ENCODE peak calls at places on chromosomes 3 and 15, in four cellular contexts. N, Z, G and A are unnamed samples.

GRCh38 chr15:73927003-73927475 is 777 bp downstream of the LOXL1 start:
- DNase-seq in G (no peak), N (peak), Z (no peak), A (no peak)

GRCh38 chr3:128814514-128815317 is 64.7 kb upstream of the ACAD9 start:
- DNase-seq in N (no peak), Z (no peak), G (no peak), A (no peak)

GRCh38 chr15:98774756-98775497 is 126.6 kb downstream of the IGF1R start:
- DNase-seq in N (no peak), G (peak), Z (no peak), A (no peak)

GRCh38 chr3:107268461-107268860 is 108.8 kb upstream of the CCDC54 start:
- DNase-seq in N (no peak), G (no peak), Z (no peak), A (no peak)

GRCh38 chr3:70000563-70001081 is 1.1 kb downstream of the SAMMSON start:
- DNase-seq in Z (peak), G (no peak), N (no peak), A (no peak)

GRCh38 chr3:153287017-153287416 is 125.0 kb downstream of the RAP2B start:
- DNase-seq in Z (no peak), N (no peak), G (no peak), A (no peak)

GRCh38 chr3:99892332-99892731 is 74.7 kb downstream of the CMSS1 start:
- DNase-seq in Z (no peak), N (no peak), G (no peak), A (no peak)

GRCh38 chr3:32082727-32083126 is 23.7 kb upstream of the GPD1L start:
- DNase-seq in N (no peak), Z (no peak), G (no peak), A (no peak)

GRCh38 chr3:69893274-69893673 is 106.3 kb upstream of the SAMMSON start:
- DNase-seq in G (no peak), N (no peak), Z (no peak), A (no peak)

GRCh38 chr15:34620814-34621213 is 37.4 kb upstream of the GOLGA8B start:
- DNase-seq in Z (no peak), N (no peak), G (no peak), A (no peak)

GRCh38 chr3:101722394-101723173 is 1.8 kb upstream of the CEP97 start:
- DNase-seq in N (no peak), Z (no peak), G (no peak), A (peak)

GRCh38 chr3:14925729-14926591 is 21.4 kb upstream of the NR2C2 start:
- DNase-seq in N (peak), G (peak), Z (peak), A (no peak)

GRCh38 chr3:125202197-125202596 is 10.4 kb downstream of the SLC12A8 start:
- DNase-seq in G (no peak), Z (peak), N (no peak), A (no peak)

GRCh38 chr3:97872209-97873042 is 50.6 kb downstream of the CRYBG3 start:
- DNase-seq in Z (no peak), G (no peak), N (no peak), A (no peak)
- TF ChIP-seq ZNF274 in Z (no peak), G (no peak), N (no peak), A (no peak)

GRCh38 chr3:194730369-194730768 is 44.7 kb downstream of the FAM43A start:
- DNase-seq in G (no peak), Z (no peak), N (no peak), A (no peak)
- TF ChIP-seq CEBPB in G (no peak), Z (no peak), N (no peak), A (no peak)

GRCh38 chr3:197912770-197913476 is 37.1 kb upstream of the RPL35A start:
- DNase-seq in N (no peak), Z (no peak), G (no peak), A (no peak)
- TF ChIP-seq CREB1 in N (no peak), Z (no peak), G (no peak), A (no peak)

GRCh38 chr3:34263014-34263714 is 464.7 kb downstream of the PDCD6IP start:
- DNase-seq in N (no peak), Z (no peak), G (no peak), A (no peak)

GRCh38 chr3:34256791-34257190 is 458.4 kb downstream of the PDCD6IP start:
- DNase-seq in Z (no peak), N (no peak), G (no peak), A (no peak)

GRCh38 chr3:34258271-34259015 is 460.0 kb downstream of the PDCD6IP start:
- DNase-seq in G (no peak), Z (no peak), N (no peak), A (no peak)

GRCh38 chr3:34260991-34261365 is 462.5 kb downstream of the PDCD6IP start:
- DNase-seq in G (no peak), N (no peak), Z (no peak), A (no peak)

GRCh38 chr3:34260266-34260990 is 462.0 kb downstream of the PDCD6IP start:
- DNase-seq in N (peak), Z (peak), G (peak), A (no peak)
- TF ChIP-seq ZNF274 in N (no peak), Z (no peak), G (no peak), A (no peak)

DNA sequence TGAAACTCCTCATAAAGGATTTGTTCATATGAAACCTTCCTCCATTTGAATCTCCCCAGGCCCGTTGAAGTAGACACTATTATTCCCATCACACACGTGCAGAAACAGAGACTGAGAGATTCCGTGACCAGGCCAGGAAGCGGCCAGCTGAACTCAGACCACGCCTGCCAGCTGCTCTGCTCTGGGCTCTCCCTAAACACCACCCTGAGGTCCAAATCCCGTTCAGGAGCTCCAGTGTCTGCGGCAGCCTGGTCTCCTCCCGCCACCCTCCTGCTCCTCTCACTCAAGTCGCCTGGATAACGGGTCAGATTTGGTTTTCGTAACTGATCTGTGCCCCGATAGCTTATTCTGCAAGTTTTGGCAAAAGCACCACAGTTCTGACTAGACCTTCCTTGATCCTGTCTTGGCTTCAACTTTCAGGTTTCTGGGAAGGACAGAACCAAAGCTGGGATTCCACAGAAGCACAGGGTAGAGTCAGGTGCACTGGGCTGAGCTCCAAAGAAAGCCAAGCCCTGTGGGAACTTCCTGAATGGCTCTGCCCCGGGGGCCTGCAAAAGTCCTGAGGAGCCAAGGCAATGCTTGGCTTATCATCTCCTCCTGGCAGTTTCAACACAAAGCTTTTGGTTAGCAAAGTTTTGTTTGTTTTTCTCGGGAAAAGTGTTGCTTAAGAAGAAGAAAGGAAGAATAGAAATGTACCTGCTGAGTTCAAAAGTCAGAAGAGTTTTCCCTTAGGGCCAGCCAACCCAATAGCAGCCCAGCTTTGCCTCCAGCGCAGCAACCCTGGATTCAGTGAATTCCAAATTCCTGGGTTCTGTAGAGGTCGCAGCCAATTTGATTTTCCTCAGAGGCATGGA is 53.8 kb upstream of the SNRPA1 start:
- DNase-seq in N (no peak), G (no peak), Z (no peak), A (no peak)
- TF ChIP-seq CEBPB in N (no peak), G (no peak), Z (no peak), A (no peak)

GRCh38 chr15:62732078-62732477 is 310.5 kb upstream of the TPM1 start:
- DNase-seq in N (no peak), Z (no peak), G (no peak), A (no peak)

GRCh38 chr15:62734706-62735105 is 307.8 kb upstream of the TPM1 start:
- DNase-seq in Z (no peak), G (no peak), N (no peak), A (no peak)

GRCh38 chr15:62727501-62727900 is 315.0 kb upstream of the TPM1 start:
- DNase-seq in G (no peak), Z (no peak), N (no peak), A (no peak)

GRCh38 chr15:62726461-62726860 is 316.1 kb upstream of the TPM1 start:
- DNase-seq in G (no peak), Z (no peak), N (no peak), A (no peak)

DNA sequence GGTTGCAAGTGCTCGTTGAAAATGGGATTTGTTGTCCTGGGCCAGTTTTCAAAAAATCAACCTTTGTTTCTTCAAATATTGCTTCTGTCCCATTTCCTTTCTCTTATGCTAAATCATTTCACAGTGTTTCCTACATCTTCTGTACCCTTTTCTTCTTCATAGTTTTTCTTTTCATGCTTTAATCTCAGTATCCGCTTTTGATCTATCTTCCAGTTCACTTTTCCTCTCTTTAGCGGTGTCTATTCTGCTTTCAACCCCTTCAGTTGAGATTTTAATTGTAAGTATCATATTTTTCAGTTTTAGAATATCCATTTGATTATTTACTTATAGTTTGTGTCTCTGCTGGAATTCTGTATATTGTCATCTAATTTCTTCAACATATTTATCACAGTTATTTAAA is 311.7 kb upstream of the TPM1 start:
- DNase-seq in N (no peak), G (no peak), Z (no peak), A (no peak)
- TF ChIP-seq CREB1 in N (no peak), G (no peak), Z (no peak), A (no peak)